ENCODE peak calls at places on chromosomes 3 and 15, in five cellular contexts. T is H1, C is A549, G is endothelial cell of umbilical vein, P is HCT116. N is an unnamed sample.

GRCh38 chr15:71753346-71753745 is 57.0 kb upstream of the NR2E3 start:
- DNase-seq in P (no peak), T (no peak), G (peak; percentile 8), C (peak; percentile 50), N (no peak)

GRCh38 chr3:171606151-171606751 is 146.0 kb upstream of the TNIK start:
- DNase-seq in T (no peak), P (no peak), G (no peak), C (no peak), N (no peak)

GRCh38 chr15:74723754-74724334 is 1.5 kb downstream of the CYP1A1 start:
- DNase-seq in P (peak; percentile 77), T (peak; percentile 49), C (peak; percentile 47), G (peak; percentile 62), N (peak; percentile 70)

GRCh38 chr15:25989327-25989726 is 126.2 kb upstream of the ATP10A start:
- DNase-seq in P (no peak), T (peak; percentile 84), C (no peak), G (no peak), N (peak; percentile 13)

GRCh38 chr15:82680200-82681102 is 29.2 kb downstream of the AP3B2 start:
- DNase-seq in T (peak; percentile 88), P (no peak), C (peak; percentile 69), G (no peak), N (no peak)

GRCh38 chr15:78408961-78409360 is 29.1 kb upstream of the IREB2 start:
- DNase-seq in P (no peak), C (no peak), T (no peak), G (no peak), N (no peak)

GRCh38 chr3:150414989-150415388 is 6.9 kb downstream of the TSC22D2 start:
- DNase-seq in T (no peak), C (no peak), P (no peak), G (no peak), N (no peak)

GRCh38 chr3:52237659-52238172 is 1.2 kb downstream of the TWF2 start:
- DNase-seq in P (peak; percentile 51), G (peak; percentile 61), C (peak; percentile 70), T (peak; percentile 63), N (peak; percentile 77)

GRCh38 chr3:64440498-64440897 is 215.2 kb upstream of the PRICKLE2 start:
- DNase-seq in T (no peak), C (peak; percentile 40), P (no peak), G (peak; percentile 15), N (no peak)

DNA sequence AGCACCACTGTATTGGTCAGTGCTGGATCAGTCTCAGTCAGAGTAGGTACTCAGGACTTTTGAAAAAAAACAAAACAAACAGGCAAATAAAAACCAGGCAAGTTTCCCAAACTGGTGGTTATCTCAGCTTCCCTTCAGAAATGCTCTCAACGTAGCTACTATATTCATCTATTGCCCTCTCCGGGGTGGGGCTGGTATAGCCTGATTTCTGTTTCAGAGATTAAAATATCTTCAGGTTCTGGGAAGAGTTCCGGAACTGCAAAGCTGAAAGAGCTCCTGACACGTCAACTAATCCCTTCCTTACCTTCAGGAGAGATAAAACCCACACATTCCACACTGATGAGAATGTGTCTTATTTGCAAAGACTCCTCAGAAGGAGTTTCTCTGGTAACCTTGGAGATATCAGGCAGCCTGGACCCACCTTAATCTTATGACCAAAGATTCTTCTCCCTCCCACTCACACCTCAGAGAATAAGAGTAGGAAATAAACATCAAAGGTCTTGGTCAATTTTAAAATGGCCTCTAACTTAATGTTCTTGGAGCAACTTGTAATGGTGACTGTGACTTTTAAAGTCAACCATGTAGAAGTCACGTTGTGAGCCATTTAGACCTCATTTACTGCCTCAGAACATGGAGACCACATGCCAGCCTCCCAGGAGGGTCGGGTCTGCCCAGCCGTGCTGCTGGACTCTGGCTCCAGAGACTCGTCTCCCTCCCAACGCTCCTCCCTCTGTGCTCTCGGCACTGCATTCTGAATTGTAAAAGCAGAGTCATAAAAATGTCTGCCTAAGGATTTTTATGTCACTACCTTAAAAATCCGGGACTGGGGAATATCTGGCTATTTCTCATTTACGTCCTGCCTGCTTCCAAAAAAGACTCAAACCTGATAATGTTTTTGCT is 53.8 kb downstream of the CDCP1 start:
- DNase-seq in P (peak; percentile 52), G (no peak), C (peak; percentile 72), T (no peak), N (no peak)
- H3K4me3 ChIP-seq in P (no peak overlapping the region), G (no peak overlapping the region), C (no peak overlapping the region), T (no peak overlapping the region), N (no peak overlapping the region)

DNA sequence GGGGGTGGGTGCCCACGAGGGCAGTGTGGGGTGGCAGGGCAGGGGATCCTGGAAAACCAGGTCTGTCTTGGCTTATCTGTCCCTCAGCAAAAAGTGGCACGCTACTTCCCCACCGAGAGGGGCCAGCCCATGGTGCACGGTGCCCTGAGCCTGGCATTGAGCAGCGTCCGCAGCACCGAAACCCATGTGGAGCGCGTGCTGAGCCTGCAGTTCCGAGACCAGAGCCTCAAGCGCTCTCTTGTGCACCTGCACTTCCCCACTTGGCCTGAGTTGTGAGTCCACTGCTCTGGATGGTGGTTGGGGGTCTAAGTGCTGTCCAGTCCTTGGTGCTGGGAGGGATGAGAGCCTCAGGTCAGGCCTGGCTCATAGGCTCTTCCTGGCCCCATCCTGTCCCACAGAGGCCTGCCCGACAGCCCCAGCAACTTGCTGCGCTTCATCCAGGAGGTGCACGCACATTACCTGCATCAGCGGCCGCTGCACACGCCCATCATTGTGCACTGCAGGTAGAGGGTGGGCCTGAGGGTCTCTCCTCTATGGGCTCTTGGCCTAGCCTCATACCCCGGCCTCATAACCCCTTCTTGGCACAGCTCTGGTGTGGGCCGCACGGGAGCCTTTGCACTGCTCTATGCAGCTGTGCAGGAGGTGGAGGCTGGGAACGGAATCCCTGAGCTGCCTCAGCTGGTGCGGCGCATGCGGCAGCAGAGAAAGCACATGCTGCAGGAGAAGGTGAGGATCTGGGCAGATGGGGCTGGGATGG is 31.1 kb downstream of the PTPN23 start:
- DNase-seq in T (no peak), G (no peak), C (no peak), P (no peak), N (no peak)
- TF ChIP-seq POLR2A in T (no peak), G (peak; percentile 8), C (no peak), P (no peak), N (no peak)

DNA sequence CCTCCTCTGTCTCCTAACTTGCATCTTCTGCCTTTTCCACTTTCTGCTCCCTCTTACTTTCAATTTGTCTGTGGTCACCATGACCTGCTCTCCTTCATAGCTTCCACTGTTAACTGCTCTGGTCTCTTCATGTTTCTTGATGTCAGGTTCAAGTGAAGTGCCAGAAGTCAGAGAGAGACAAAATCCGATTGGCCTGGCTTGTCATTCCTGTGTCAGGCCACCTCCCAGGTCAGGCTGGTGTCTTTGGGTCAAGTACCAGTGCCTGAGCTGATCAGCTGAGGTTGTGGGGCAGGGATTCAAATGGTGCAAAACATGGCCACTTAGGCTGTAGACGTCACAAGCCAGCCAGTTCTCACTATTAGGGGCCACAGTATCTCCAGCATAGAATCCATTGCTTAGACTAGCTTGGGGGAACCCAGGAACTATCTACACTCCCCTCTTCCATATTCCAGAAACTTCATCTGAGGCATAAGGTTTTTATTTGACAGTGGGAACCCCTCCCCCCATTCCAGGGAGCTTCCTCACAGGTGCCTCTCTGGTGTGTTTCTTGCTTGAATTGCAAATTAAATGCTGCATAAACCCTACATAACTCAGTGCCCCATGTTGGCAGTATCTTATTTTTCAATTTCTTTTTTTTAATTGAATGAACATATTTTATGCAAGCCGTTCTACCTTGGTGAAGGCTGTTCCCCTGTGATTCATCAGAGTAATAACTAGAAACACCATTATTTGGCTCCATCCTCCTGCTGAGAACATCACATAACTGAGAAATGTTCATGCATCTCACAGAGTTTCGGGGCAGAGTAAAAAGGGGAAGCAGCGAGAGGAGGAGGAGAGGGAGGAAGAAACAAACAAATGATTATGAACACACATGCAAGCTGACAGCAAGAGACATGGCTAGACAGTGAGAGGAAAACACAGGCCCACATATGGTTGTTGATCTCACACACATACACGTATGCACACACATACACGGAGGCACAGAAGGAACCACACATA is 175.8 kb downstream of the TLE3 start:
- DNase-seq in G (no peak), T (no peak), P (no peak), C (no peak), N (peak; percentile 31)
- TF ChIP-seq MAX in G (no peak), T (no peak), P (no peak), C (no peak), N (no peak)

DNA sequence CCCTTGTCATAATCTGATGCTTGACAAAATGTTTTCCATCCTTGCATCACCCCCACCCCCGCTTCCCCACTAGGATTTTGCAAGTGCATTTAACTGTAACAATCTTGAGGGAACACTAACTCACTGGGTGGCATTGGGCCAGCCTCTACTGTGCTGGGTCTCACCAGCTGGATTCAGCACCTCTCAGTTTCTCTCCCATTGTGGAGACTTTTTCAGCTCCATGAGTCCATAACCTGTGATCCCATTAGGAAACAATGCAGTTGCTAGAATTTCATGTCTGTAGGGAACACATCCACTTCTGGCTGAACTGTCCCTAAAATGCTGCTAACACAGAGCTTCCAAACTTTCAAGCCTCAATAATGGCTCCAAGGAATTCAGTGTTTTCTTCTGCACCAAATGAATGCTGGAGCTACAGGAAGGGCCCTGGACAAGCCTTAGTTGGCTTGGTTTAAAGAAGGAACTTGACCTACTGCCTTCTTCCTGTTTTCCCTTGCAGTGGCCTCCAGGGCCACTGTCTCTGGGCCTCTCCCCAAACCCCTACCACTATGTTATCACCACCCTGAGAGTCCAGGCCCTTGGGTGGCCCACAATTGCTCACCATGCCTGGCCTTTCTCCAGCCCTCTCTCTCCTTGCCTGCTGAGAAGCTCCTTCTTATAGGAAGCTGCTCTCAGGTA is 15.6 kb downstream of the CYP19A1 start:
- DNase-seq in T (no peak), C (no peak), P (no peak), G (no peak), N (peak; percentile 69)
- H3K4me3 ChIP-seq in T (no peak overlapping the region), C (no peak overlapping the region), P (no peak overlapping the region), G (no peak overlapping the region), N (no peak overlapping the region)

DNA sequence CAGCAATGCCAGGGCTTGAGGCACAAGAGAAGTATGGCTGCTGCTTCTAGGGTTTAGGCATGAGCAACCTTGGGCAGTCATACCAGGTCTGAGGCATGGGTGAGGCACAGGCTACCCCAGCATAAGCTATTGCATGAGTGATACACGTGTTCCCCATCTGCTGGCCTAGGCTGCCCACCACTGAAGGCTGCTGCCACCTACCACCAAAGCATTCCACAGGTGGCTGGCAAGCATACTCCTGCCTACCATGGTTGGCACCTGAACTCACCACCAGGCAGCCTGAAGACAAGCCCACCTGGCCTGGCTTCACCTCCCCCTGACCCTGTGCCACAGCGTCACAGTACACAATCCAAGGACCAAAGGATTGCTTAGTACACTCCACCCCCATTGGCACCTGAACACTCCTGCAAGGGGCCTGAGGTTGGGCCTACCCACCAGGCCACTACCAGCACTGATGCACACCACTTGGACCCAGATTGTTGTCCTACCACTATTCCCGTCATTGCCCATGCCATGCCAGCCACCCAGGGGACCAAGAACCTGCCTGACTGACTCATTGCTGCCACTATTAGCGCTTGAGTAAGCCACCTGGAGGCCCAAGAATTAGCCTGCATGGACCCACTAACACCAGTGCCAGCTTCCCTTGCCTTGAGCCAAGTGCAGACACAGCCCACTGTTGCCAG is 115.7 kb downstream of the STT3B start:
- DNase-seq in T (no peak), P (no peak), G (no peak), C (no peak), N (no peak)
- TF ChIP-seq POLR2A in T (no peak), P (no peak), G (no peak), C (no peak), N (peak; percentile 4)

GRCh38 chr3:123791898-123792297 is 92.2 kb downstream of the MYLK start:
- DNase-seq in G (peak; percentile 51), C (no peak), P (no peak), T (no peak), N (no peak)
- TF ChIP-seq MAX in G (no peak), C (no peak), P (no peak), T (no peak), N (no peak)

GRCh38 chr15:33402640-33403039 is 91.9 kb downstream of the RYR3 start:
- DNase-seq in T (no peak), G (no peak), C (no peak), P (no peak), N (no peak)
- H3K4me3 ChIP-seq in T (no peak overlapping the region), G (no peak overlapping the region), C (no peak overlapping the region), P (no peak overlapping the region), N (no peak overlapping the region)

GRCh38 chr3:126528800-126529541 is 5.0 kb downstream of the CHST13 start:
- DNase-seq in C (peak; percentile 48), P (no peak), G (no peak), T (no peak), N (peak; percentile 93)
- TF ChIP-seq POLR2A in C (no peak), P (no peak), G (no peak), T (no peak), N (no peak)